ENCODE peak calls at places on chromosomes 16 and 17, in four cellular contexts. O is HCT116, F is K562, K is HepG2. A is an unnamed sample. For H3K4me1, the result is how much of the 10 kb centered on the place peaks cover.

GRCh38 chr17:74361613-74362391 is at the start of gene BTBD17:
- DNase-seq in O (no peak), F (peak), K (peak), A (no peak)

GRCh38 chr17:43324205-43324893 is 74.4 kb upstream of the ARL4D start:
- DNase-seq in O (no peak), K (no peak), F (no peak), A (no peak)

GRCh38 chr16:69319381-69319780 is 8.2 kb downstream of the VPS4A start:
- DNase-seq in K (no peak), F (no peak), O (no peak), A (no peak)

GRCh38 chr17:58312824-58313223 is 15.8 kb downstream of the TSPOAP1 start:
- DNase-seq in K (no peak), O (no peak), F (no peak), A (no peak)

GRCh38 chr17:17412331-17412730 is 64.5 kb upstream of the MED9 start:
- DNase-seq in K (no peak), F (no peak), O (no peak), A (no peak)

GRCh38 chr17:65743313-65743665 is 181.8 kb upstream of the AXIN2 start:
- DNase-seq in F (no peak), K (no peak), O (no peak), A (no peak)

GRCh38 chr17:48587276-48588073 is 2.6 kb downstream of the HOXB3 start:
- DNase-seq in O (no peak), F (no peak), K (no peak), A (no peak)

GRCh38 chr17:4520060-4520880 is 21.6 kb downstream of the SPNS2 start:
- DNase-seq in K (no peak), F (no peak), O (no peak), A (no peak)

GRCh38 chr17:752620-753219 is 656 bp upstream of the GEMIN4 start:
- DNase-seq in K (no peak), O (no peak), F (no peak), A (no peak)

GRCh38 chr17:50634123-50634914 is at the start of gene ABCC3:
- DNase-seq in K (peak), F (no peak), O (no peak), A (no peak)

GRCh38 chr16:15597822-15598647 is 44.9 kb downstream of the MARF1 start:
- DNase-seq in O (no peak), K (no peak), F (no peak), A (no peak)

GRCh38 chr16:30131869-30132475 is 9.0 kb upstream of the MAPK3 start:
- DNase-seq in K (no peak), F (no peak), O (no peak), A (no peak)

GRCh38 chr17:78278139-78278741 is 46.8 kb downstream of the TMEM235 start:
- DNase-seq in O (no peak), F (peak), K (no peak), A (no peak)

GRCh38 chr16:2299121-2299914 is 31.4 kb upstream of the RNPS1 start:
- DNase-seq in F (no peak), O (no peak), K (no peak), A (no peak)

GRCh38 chr17:65595071-65595655 is 33.7 kb upstream of the AXIN2 start:
- DNase-seq in O (no peak), K (no peak), F (peak), A (no peak)

GRCh38 chr17:16287563-16288027 is 65.7 kb downstream of the CENPV start:
- DNase-seq in F (no peak), K (peak), O (no peak), A (peak)

GRCh38 chr16:11557811-11558210 is 28.9 kb downstream of the LITAF start:
- DNase-seq in O (no peak), K (no peak), F (no peak), A (no peak)

GRCh38 chr17:4152471-4152870 is 9.5 kb downstream of the CYB5D2 start:
- DNase-seq in O (no peak), F (no peak), K (no peak), A (no peak)

GRCh38 chr17:59492091-59492451 is 73.3 kb upstream of the DHX40 start:
- DNase-seq in O (no peak), K (no peak), F (no peak), A (no peak)

GRCh38 chr17:28086519-28086918 is 44.0 kb downstream of the NLK start:
- DNase-seq in O (no peak), K (no peak), F (no peak), A (no peak)

GRCh38 chr16:70252355-70252988 is 732 bp upstream of the EXOSC6 start:
- DNase-seq in O (no peak), K (no peak), F (peak), A (no peak)

GRCh38 chr16:65710107-65710506 is 588.2 kb upstream of the CDH11 start:
- DNase-seq in F (no peak), K (no peak), O (no peak), A (no peak)

GRCh38 chr16:65700599-65700998 is 578.7 kb upstream of the CDH11 start:
- DNase-seq in F (no peak), K (no peak), O (no peak), A (no peak)

GRCh38 chr16:65698943-65699342 is 577.1 kb upstream of the CDH11 start:
- DNase-seq in K (no peak), F (no peak), O (no peak), A (no peak)

GRCh38 chr16:65702707-65703402 is 581.0 kb upstream of the CDH11 start:
- DNase-seq in F (no peak), O (no peak), K (no peak), A (no peak)

DNA sequence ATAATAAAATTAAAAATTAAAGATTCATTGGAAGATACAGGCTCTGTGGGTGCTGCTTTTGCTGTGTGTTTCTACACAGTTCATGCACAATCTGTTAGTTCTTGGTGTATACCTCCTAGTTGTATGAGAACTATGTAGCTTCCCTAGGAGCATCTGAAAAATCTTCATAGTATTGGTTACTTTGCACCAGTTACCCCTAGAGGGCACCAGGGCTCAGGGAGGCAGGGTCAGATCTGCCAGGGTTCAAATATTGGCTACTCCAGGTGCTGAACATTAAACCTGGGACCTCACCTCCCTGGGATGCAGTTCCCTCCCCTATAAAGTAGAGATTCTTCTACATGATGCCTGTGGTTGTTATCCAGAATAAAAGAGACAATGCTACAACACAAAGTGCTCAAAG is 583.0 kb upstream of the CDH11 start:
- DNase-seq in K (no peak), F (no peak), O (no peak), A (no peak)
- TF ChIP-seq CTCF in K (peak), F (peak), O (no peak), A (peak)

DNA sequence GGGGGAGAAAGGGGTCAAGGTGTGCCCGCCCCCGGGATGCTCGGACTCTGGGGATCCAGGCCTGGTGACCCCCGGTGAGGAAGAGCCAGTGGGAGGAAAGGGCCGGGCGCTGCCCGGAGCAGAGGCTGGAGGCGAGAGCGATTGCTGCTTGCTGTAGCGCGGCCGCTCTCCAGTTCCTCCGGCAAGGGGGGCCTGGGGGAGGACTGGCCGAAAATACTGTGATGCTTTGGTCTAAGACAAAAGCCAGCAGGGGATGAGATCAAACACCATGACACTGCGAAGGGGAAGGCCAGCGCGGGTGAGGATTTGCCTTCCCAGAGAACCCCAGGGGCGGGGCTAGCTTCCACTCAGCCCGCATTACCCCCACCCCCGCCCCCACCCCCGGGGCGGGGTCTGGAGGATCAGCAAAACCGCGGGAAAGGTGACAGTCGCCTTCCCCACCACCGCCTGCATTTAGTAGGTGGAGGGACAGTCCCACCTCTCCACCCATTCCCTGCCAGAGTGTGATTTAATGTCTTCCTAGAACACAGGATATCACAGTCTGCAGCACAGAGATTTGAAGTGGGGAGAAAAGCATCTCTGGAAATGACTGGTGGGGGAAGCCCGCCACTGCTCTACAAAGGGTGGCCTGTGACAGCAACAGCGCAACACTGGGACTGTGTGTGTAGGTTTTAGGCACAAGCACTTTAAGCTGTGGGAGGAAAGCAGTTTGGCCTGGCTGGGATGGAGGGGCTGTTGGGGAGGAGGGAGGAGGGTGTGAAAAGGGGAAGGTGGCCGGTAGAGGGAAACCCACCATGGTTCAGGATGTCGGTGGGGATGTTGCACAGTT is 25.7 kb downstream of the MRC2 start:
- DNase-seq in K (no peak), O (no peak), F (peak), A (no peak)
- TF ChIP-seq TCF7L2 in K (no peak), O (no peak), F (no peak), A (no peak)

GRCh38 chr16:67551972-67552371 is 10.4 kb upstream of the CTCF start:
- DNase-seq in F (no peak), K (no peak), O (no peak), A (no peak)
- H3K4me1 ChIP-seq in F (under half), K (under half), O (under half), A (under half)

DNA sequence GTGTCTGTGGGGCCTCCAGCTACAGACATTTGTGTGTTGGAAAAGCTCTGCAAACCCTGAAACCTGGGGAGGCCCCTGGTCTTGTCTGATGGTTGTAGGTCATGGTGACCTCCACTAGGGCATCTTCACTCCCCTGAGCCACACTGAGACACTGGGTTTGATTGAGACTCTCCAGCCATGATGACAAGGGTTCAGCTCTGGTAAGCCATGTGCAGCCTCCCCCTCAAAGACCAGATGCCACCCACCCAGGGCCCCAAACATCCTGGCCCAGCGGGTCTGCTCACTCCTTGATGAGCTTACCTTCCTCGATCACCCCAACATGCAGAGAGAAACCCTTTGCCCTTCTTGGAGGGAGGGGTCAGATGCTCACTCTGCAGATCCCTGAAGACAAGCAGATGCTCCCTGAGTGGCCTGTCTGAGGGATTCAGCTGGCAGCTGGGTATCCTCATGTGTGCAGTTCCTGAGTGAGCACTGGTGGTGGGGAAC is 101.6 kb downstream of the METRNL start:
- DNase-seq in F (no peak), K (no peak), O (no peak), A (no peak)
- TF ChIP-seq CTCF in F (no peak), K (no peak), O (no peak), A (no peak)

DNA sequence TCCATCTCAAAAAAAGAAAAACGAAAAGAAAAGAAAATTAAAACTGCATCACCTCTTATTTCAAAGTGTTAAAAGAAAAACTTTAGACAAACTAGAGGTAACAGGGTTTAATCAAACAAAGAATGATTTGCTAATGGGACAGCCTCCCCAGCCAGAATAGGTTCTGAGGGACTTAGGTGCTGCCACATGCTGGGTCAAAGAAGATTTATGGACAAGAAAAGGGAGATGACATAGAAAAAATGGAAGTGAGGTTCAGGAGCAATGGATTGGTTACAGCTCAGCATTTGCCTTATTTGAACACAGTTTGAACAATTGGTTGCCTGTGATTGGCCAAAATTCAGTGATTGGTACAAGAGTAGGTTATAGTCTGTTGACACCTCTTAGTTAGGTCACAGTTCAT is 21.1 kb downstream of the TMC5 start:
- DNase-seq in K (no peak), F (no peak), O (no peak), A (no peak)
- TF ChIP-seq TCF7L2 in K (no peak), F (no peak), O (no peak), A (no peak)

GRCh38 chr16:28497861-28498599 is 3.6 kb downstream of the APOBR start:
- DNase-seq in K (no peak), F (no peak), O (no peak), A (no peak)

GRCh38 chr16:28499854-28500253 is 5.4 kb downstream of the APOBR start:
- DNase-seq in O (no peak), F (no peak), K (peak), A (no peak)

GRCh38 chr16:28497386-28497785 is 2.9 kb downstream of the APOBR start:
- DNase-seq in K (no peak), F (no peak), O (no peak), A (no peak)

GRCh38 chr16:28496844-28497243 is 2.4 kb downstream of the APOBR start:
- DNase-seq in F (no peak), K (no peak), O (no peak), A (no peak)

GRCh38 chr16:28498666-28499065 is 4.2 kb downstream of the APOBR start:
- DNase-seq in F (no peak), O (no peak), K (no peak), A (no peak)
- H3K4me1 ChIP-seq in F (half or more), O (under half), K (under half), A (under half)

A was measured in Panc1.